ENCODE peak calls at places on chromosomes 6 and 20, in ten cellular contexts. B is spleen; W is right cardiac atrium; X is A549; U is effector memory CD4-positive, alpha-beta T cell; S is mesendoderm; M is coronary artery; Q is CD8-positive, alpha-beta memory T cell; C is upper lobe of right lung; P is Karpas-422. F is an unnamed sample.

GRCh38 chr6:135812085-135812526 is 39.4 kb upstream of the PDE7B start:
- DNase-seq in U (no peak), X (peak; percentile 2), C (no peak), P (no peak), S (no peak), B (no peak), Q (no peak), M (no peak), W (peak; percentile 25), F (no peak)

GRCh38 chr6:161429921-161430490 is 156.1 kb upstream of the AGPAT4 start:
- DNase-seq in Q (no peak), C (no peak), U (no peak), W (no peak), S (no peak), X (no peak), M (no peak), P (peak; percentile 49), B (no peak), F (no peak)

GRCh38 chr6:144351741-144352140 is 66.6 kb downstream of the UTRN start:
- DNase-seq in M (no peak), P (no peak), W (no peak), X (no peak), U (no peak), S (no peak), C (no peak), Q (no peak), B (no peak), F (no peak)

GRCh38 chr6:12288844-12289654 is 1.1 kb upstream of the EDN1 start:
- DNase-seq in M (no peak), C (no peak), Q (peak; percentile 35), X (peak; percentile 61), B (no peak), W (no peak), S (peak; percentile 96), P (peak; percentile 81), U (no peak), F (no peak)

GRCh38 chr20:54345301-54345724 is 130.1 kb upstream of the DOK5 start:
- DNase-seq in P (no peak), Q (no peak), B (no peak), S (no peak), W (no peak), C (no peak), X (peak; percentile 24), U (no peak), M (no peak), F (no peak)

GRCh38 chr6:22320750-22321149 is 23.9 kb upstream of the PRL start:
- DNase-seq in X (peak; percentile 10), S (peak; percentile 81), Q (no peak), U (no peak), M (no peak), W (no peak), P (no peak), C (no peak), B (no peak), F (no peak)

GRCh38 chr6:158506577-158506976 is 53.3 kb upstream of the TMEM181 start:
- DNase-seq in W (no peak), P (no peak), B (no peak), X (peak; percentile 16), S (peak; percentile 93), Q (no peak), C (no peak), M (peak; percentile 40), U (no peak), F (no peak)

GRCh38 chr6:7088076-7088742 is 19.6 kb upstream of the RREB1 start:
- DNase-seq in S (no peak), X (no peak), W (no peak), C (no peak), M (no peak), U (no peak), B (no peak), P (no peak), Q (no peak), F (no peak)

GRCh38 chr20:36975085-36975829 is 23.7 kb upstream of the SAMHD1 start:
- DNase-seq in M (no peak), W (no peak), S (no peak), C (no peak), U (peak; percentile 58), P (no peak), X (no peak), B (no peak), Q (peak; percentile 86), F (no peak)

GRCh38 chr6:125994659-125995488 is 8.5 kb downstream of the TRMT11 start:
- DNase-seq in Q (no peak), C (no peak), S (no peak), X (no peak), U (no peak), W (no peak), B (no peak), P (no peak), M (no peak), F (no peak)

GRCh38 chr20:10218536-10219451 is at the start of gene SNAP25:
- DNase-seq in B (no peak), P (no peak), X (peak; percentile 83), C (no peak), S (peak; percentile 97), M (no peak), Q (peak; percentile 13), U (peak; percentile 20), W (peak; percentile 69), F (peak; percentile 83)

GRCh38 chr6:137188855-137189254 is 15.4 kb upstream of the IL22RA2 start:
- DNase-seq in M (no peak), P (peak; percentile 74), C (no peak), U (no peak), B (no peak), S (peak; percentile 83), X (no peak), W (no peak), Q (no peak), F (no peak)

GRCh38 chr20:37081717-37082289 is 14.0 kb downstream of the RBL1 start:
- DNase-seq in S (peak; percentile 3), X (no peak), P (peak; percentile 68), U (peak; percentile 6), B (no peak), W (no peak), Q (peak; percentile 39), C (no peak), M (no peak), F (no peak)

GRCh38 chr20:41513829-41514228 is 104.3 kb downstream of the CHD6 start:
- DNase-seq in W (no peak), C (no peak), Q (no peak), P (no peak), M (no peak), S (no peak), B (no peak), U (no peak), X (no peak), F (no peak)

GRCh38 chr6:84674395-84674794 is 90.0 kb downstream of the TBX18 start:
- DNase-seq in P (no peak), C (no peak), B (no peak), U (no peak), X (no peak), W (no peak), Q (no peak), S (no peak), M (no peak), F (no peak)

GRCh38 chr6:85287654-85288053 is 162.2 kb upstream of the NT5E start:
- DNase-seq in W (no peak), X (no peak), M (no peak), B (no peak), P (no peak), C (no peak), Q (no peak), U (no peak), S (no peak), F (no peak)

GRCh38 chr20:53833333-53834043 is 236.9 kb downstream of the BCAS1 start:
- DNase-seq in C (no peak), X (no peak), U (no peak), B (no peak), S (no peak), W (no peak), Q (no peak), P (no peak), M (no peak), F (no peak)

GRCh38 chr6:3848925-3849605 is at the start of gene FAM50B:
- DNase-seq in S (peak; percentile 92), Q (peak; percentile 88), W (peak; percentile 92), M (peak; percentile 95), U (peak; percentile 90), P (peak; percentile 93), B (peak; percentile 97), X (peak; percentile 58), C (peak; percentile 96), F (peak; percentile 89)
- H3K27ac ChIP-seq in S (no peak within 1 kb of the TSS), Q (no peak within 1 kb of the TSS), W (peak within 1 kb of the TSS; percentile 32), M (peak within 1 kb of the TSS; percentile 79), U (peak within 1 kb of the TSS; percentile 57), P (no peak within 1 kb of the TSS), B (peak within 1 kb of the TSS; percentile 74), X (peak within 1 kb of the TSS; percentile 81), C (peak within 1 kb of the TSS; percentile 61), F (peak within 1 kb of the TSS; percentile 89)

GRCh38 chr6:53917464-53917842 is 122.6 kb downstream of the LRRC1 start:
- DNase-seq in U (no peak), W (no peak), P (no peak), X (no peak), S (no peak), C (no peak), Q (no peak), B (no peak), M (no peak), F (no peak)
- H3K27ac ChIP-seq in U (no peak overlapping the region), W (no peak overlapping the region), P (no peak overlapping the region), X (no peak overlapping the region), S (no peak overlapping the region), C (no peak overlapping the region), Q (no peak overlapping the region), B (no peak overlapping the region), M (no peak overlapping the region), F (no peak overlapping the region)

DNA sequence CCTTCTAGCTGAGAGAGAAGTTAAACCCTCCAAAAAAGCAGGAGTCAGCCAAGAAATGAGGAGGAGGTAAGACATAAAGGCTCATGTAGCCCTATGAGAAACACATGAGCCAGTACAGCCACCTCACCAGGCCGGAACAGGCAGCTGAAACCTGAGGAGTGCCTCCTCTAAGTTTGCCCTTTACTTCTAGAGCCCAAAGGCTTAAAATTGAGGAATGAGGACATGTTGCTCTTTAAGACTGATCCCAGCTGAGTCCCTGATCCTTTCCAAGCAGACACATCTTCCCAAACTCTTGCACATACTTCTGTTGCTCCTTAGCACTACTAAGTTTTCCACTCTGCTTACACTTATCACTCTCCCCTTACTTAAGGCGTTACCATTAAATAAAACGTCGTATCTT is 123.9 kb downstream of the OGFRL1 start:
- DNase-seq in B (no peak), M (no peak), S (peak; percentile 17), P (no peak), Q (no peak), X (no peak), C (no peak), U (no peak), W (no peak), F (no peak)
- H3K27ac ChIP-seq in B (peak overlapping the region; percentile 23), M (peak overlapping the region; percentile 50), S (no peak overlapping the region), P (no peak overlapping the region), Q (no peak overlapping the region), X (peak overlapping the region; percentile 86), C (peak overlapping the region; percentile 70), U (no peak overlapping the region), W (no peak overlapping the region), F (peak overlapping the region; percentile 68)

GRCh38 chr20:445514-446336 is 16.6 kb downstream of the TBC1D20 start:
- DNase-seq in X (no peak), M (no peak), B (no peak), P (no peak), S (no peak), C (no peak), U (no peak), W (no peak), Q (no peak), F (no peak)
- H3K27ac ChIP-seq in X (no peak overlapping the region), M (no peak overlapping the region), B (no peak overlapping the region), P (no peak overlapping the region), S (no peak overlapping the region), C (no peak overlapping the region), U (no peak overlapping the region), W (peak overlapping the region; percentile 21), Q (no peak overlapping the region), F (no peak overlapping the region)

GRCh38 chr6:170266061-170266825 is 24.6 kb downstream of the DLL1 start:
- DNase-seq in W (peak; percentile 48), P (no peak), S (no peak), U (no peak), M (no peak), X (no peak), Q (no peak), C (no peak), B (peak; percentile 58), F (peak; percentile 61)
- H3K27ac ChIP-seq in W (peak overlapping the region; percentile 7), P (no peak overlapping the region), S (no peak overlapping the region), U (no peak overlapping the region), M (no peak overlapping the region), X (no peak overlapping the region), Q (no peak overlapping the region), C (peak overlapping the region; percentile 31), B (no peak overlapping the region), F (peak overlapping the region; percentile 96)